ENCODE peak calls at places on chromosomes 16 and 17, in six cellular contexts. I is NCI-H748 treated with DMSO at 0.1 percent for 48 hours, Z is dermis blood vessel endothelial cell, G is iris pigment epithelial cell, E is stromal cell of bone marrow, D is HFFc6. T is an unnamed sample.

GRCh38 chr16:66516172-66516807 is 33.6 kb downstream of the TK2 start:
- DNase-seq in G (no peak), Z (peak), I (no peak), D (no peak), E (no peak), T (no peak)

GRCh38 chr16:11201498-11202259 is 54.3 kb downstream of the SOCS1 start:
- DNase-seq in I (no peak), G (peak), Z (peak), D (peak), E (peak), T (no peak)

GRCh38 chr16:1613240-1613639 is 1.1 kb downstream of the CRAMP1 start:
- DNase-seq in G (peak), Z (peak), D (no peak), E (no peak), I (no peak), T (peak)

GRCh38 chr16:81625544-81626152 is 153.4 kb upstream of the PLCG2 start:
- DNase-seq in Z (peak), G (peak), I (no peak), D (peak), E (no peak), T (peak)

GRCh38 chr16:54194008-54194731 is 92.4 kb downstream of the IRX3 start:
- DNase-seq in D (no peak), G (peak), Z (peak), E (peak), I (peak), T (no peak)

GRCh38 chr17:69883139-69883538 is 191.9 kb upstream of the KCNJ16 start:
- DNase-seq in D (no peak), Z (no peak), G (no peak), E (no peak), I (no peak), T (no peak)

GRCh38 chr16:24382929-24383328 is 126.8 kb downstream of the CACNG3 start:
- DNase-seq in I (no peak), E (no peak), G (no peak), Z (no peak), D (no peak), T (no peak)

GRCh38 chr17:63840591-63841349 is 1.7 kb downstream of the SMARCD2 start:
- DNase-seq in D (no peak), E (no peak), I (no peak), G (no peak), Z (no peak), T (no peak)

GRCh38 chr17:74605361-74605760 is 13.3 kb upstream of the CD300LD start:
- DNase-seq in E (peak), G (peak), Z (peak), I (no peak), D (peak), T (no peak)

GRCh38 chr16:83953796-83954576 is 946 bp downstream of the OSGIN1 start:
- DNase-seq in I (no peak), E (no peak), Z (peak), D (peak), G (peak), T (peak)

GRCh38 chr16:8718753-8719386 is 44.5 kb downstream of the ABAT start:
- DNase-seq in D (no peak), G (no peak), E (no peak), Z (no peak), I (no peak), T (no peak)

GRCh38 chr17:17757391-17757791 is 76.1 kb downstream of the RAI1 start:
- DNase-seq in D (no peak), I (peak), G (no peak), Z (no peak), E (no peak), T (no peak)

GRCh38 chr17:68422821-68423220 is 34.5 kb downstream of the WIPI1 start:
- DNase-seq in I (no peak), D (no peak), Z (no peak), E (no peak), G (no peak), T (no peak)

GRCh38 chr16:10026593-10026992 is 155.6 kb downstream of the GRIN2A start:
- DNase-seq in Z (no peak), G (no peak), D (no peak), E (no peak), I (no peak), T (no peak)

GRCh38 chr17:77489239-77489897 is 348.6 kb downstream of the SEC14L1 start:
- DNase-seq in Z (no peak), E (no peak), I (no peak), D (no peak), G (no peak), T (no peak)

GRCh38 chr17:78557598-78558039 is 19.6 kb downstream of the DNAH17 start:
- DNase-seq in I (no peak), D (peak), G (peak), Z (no peak), E (peak), T (no peak)

GRCh38 chr16:65509172-65509571 is 387.3 kb upstream of the CDH11 start:
- DNase-seq in E (no peak), I (no peak), Z (no peak), G (no peak), D (no peak), T (no peak)

GRCh38 chr16:80618862-80619648 is 78.3 kb downstream of the DYNLRB2 start:
- DNase-seq in Z (no peak), G (no peak), D (no peak), E (no peak), I (no peak), T (no peak)

GRCh38 chr16:86158688-86159360 is 259.9 kb downstream of the IRF8 start:
- DNase-seq in D (no peak), G (no peak), E (no peak), Z (peak), I (no peak), T (no peak)

GRCh38 chr17:6269474-6269873 is 165.4 kb downstream of the AIPL1 start:
- DNase-seq in D (peak), I (no peak), E (peak), G (peak), Z (peak), T (peak)

GRCh38 chr17:10683853-10684252 is 13.5 kb downstream of the SCO1 start:
- DNase-seq in Z (peak), G (peak), E (peak), I (no peak), D (peak), T (peak)

GRCh38 chr17:3025421-3026124 is 37.8 kb downstream of the OR1D5 start:
- DNase-seq in E (no peak), G (no peak), D (no peak), Z (no peak), I (no peak), T (no peak)

GRCh38 chr16:81436381-81436780 is 8.2 kb upstream of the CMIP start:
- DNase-seq in G (peak), E (no peak), I (no peak), D (peak), Z (no peak), T (no peak)

GRCh38 chr17:263773-264172 is 82.3 kb upstream of the DOC2B start:
- DNase-seq in D (no peak), Z (no peak), E (no peak), I (no peak), G (no peak), T (no peak)

GRCh38 chr16:47037396-47037745 is 63.9 kb upstream of the DNAJA2 start:
- DNase-seq in G (peak), Z (peak), E (no peak), I (no peak), D (no peak), T (peak)

GRCh38 chr16:85331685-85332084 is 219.4 kb upstream of the CIBAR2 start:
- DNase-seq in D (no peak), I (no peak), G (no peak), E (no peak), Z (no peak), T (no peak)

GRCh38 chr17:44761932-44762810 is 3.4 kb downstream of the ADAM11 start:
- DNase-seq in I (no peak), E (no peak), D (no peak), G (no peak), Z (no peak), T (no peak)

GRCh38 chr17:59837362-59838195 is 55.2 kb downstream of the TUBD1 start:
- DNase-seq in G (peak), I (peak), D (peak), Z (peak), E (peak), T (peak)

GRCh38 chr17:39018267-39019134 is 51.3 kb upstream of the FBXO47 start:
- DNase-seq in E (no peak), I (no peak), G (peak), D (no peak), Z (peak), T (no peak)

GRCh38 chr16:85136705-85137322 is 24.5 kb upstream of the CIBAR2 start:
- DNase-seq in E (peak), G (no peak), Z (peak), D (no peak), I (no peak), T (no peak)

GRCh38 chr16:10485698-10486382 is 94.6 kb downstream of the EMP2 start:
- DNase-seq in E (no peak), Z (no peak), G (no peak), I (no peak), D (no peak), T (no peak)

GRCh38 chr16:49483251-49483650 is 109.6 kb downstream of the C16orf78 start:
- DNase-seq in E (no peak), Z (no peak), G (no peak), I (no peak), D (no peak), T (no peak)

GRCh38 chr17:72634621-72635020 is 457.9 kb downstream of the SLC39A11 start:
- DNase-seq in Z (no peak), I (no peak), D (no peak), E (no peak), G (no peak), T (no peak)

GRCh38 chr17:5951912-5952311 is 118.3 kb upstream of the WSCD1 start:
- DNase-seq in E (no peak), G (no peak), Z (no peak), I (no peak), D (no peak), T (no peak)

GRCh38 chr17:652310-652709 is 62.3 kb downstream of the VPS53 start:
- DNase-seq in E (peak), Z (no peak), D (no peak), I (no peak), G (no peak), T (no peak)

GRCh38 chr17:57249520-57249919 is 6.8 kb upstream of the MSI2 start:
- DNase-seq in Z (no peak), I (no peak), G (no peak), E (no peak), D (no peak), T (no peak)

GRCh38 chr17:66775262-66775661 is 59.7 kb upstream of the CACNG5 start:
- DNase-seq in G (no peak), I (no peak), E (no peak), Z (no peak), D (no peak), T (no peak)

GRCh38 chr17:46944931-46945330 is 22.0 kb downstream of the GOSR2 start:
- DNase-seq in G (no peak), E (no peak), I (no peak), D (no peak), Z (no peak), T (no peak)

T was measured in GM20000.